ENCODE peak calls at places on chromosome 13, in six cellular contexts. N is HFF-Myc; O is AG10803; G is NAMALWA; P is activated effector memory CD4-positive, alpha-beta T cell treated with Interleukin-2 at 50 U/mL for 16 hours; U is GM03348. L is an unnamed sample.

GRCh38 chr13:49063526-49063925 is 87.8 kb downstream of the FNDC3A start:
- DNase-seq in N (no peak), O (peak; percentile 15), G (no peak), P (no peak), U (no peak), L (no peak)

GRCh38 chr13:80499536-80500280 is 158.8 kb upstream of the SPRY2 start:
- DNase-seq in N (no peak), O (no peak), G (no peak), P (no peak), U (no peak), L (no peak)

GRCh38 chr13:21106089-21106488 is 44.7 kb upstream of the LATS2 start:
- DNase-seq in N (peak; percentile 22), O (peak; percentile 75), G (no peak), P (no peak), U (peak; percentile 84), L (peak; percentile 87)

GRCh38 chr13:84563611-84564010 is 681.3 kb upstream of the SLITRK1 start:
- DNase-seq in N (no peak), O (no peak), G (no peak), P (no peak), U (no peak), L (no peak)

GRCh38 chr13:39047560-39047959 is 9.3 kb downstream of the NHLRC3 start:
- DNase-seq in N (no peak), O (no peak), G (no peak), P (no peak), U (no peak), L (no peak)

GRCh38 chr13:112774829-112775565 is 85.2 kb downstream of the ATP11A start:
- DNase-seq in N (no peak), O (no peak), G (no peak), P (no peak), U (no peak), L (no peak)

GRCh38 chr13:36339600-36340155 is 6.5 kb downstream of the SPART start:
- DNase-seq in N (no peak), O (no peak), G (no peak), P (no peak), U (no peak), L (no peak)

GRCh38 chr13:50357586-50358118 is 342.4 kb downstream of the KCNRG start:
- DNase-seq in N (peak; percentile 20), O (peak; percentile 76), G (no peak), P (no peak), U (peak; percentile 63), L (peak; percentile 64)

GRCh38 chr13:36275190-36276002 is 22.2 kb downstream of the CCDC169 start:
- DNase-seq in N (no peak), O (peak; percentile 75), G (peak; percentile 58), P (no peak), U (peak; percentile 56), L (peak; percentile 22)